ENCODE peak calls at places on chromosome 14, in nine cellular contexts. Z is effector memory CD4-positive, alpha-beta T cell; U is NCI-H1105 treated with DMSO at 0.1 percent for 48 hours; K is EH; Q is K562; X is GM12865; P is non-pigmented ciliary epithelial cell; C is NCI-H1092 treated with DMSO at 0.1 percent for 48 hours; R is cerebellum. B is an unnamed sample.

GRCh38 chr14:36952702-36953101 is 219.7 kb downstream of the SLC25A21 start:
- DNase-seq in C (no peak), X (no peak), U (no peak), K (peak; percentile 92), Q (no peak), R (no peak), P (peak; percentile 82), Z (no peak), B (no peak)

GRCh38 chr14:69858801-69859200 is 20.4 kb upstream of the SMOC1 start:
- DNase-seq in U (no peak), C (no peak), X (no peak), Z (no peak), P (no peak), K (no peak), Q (no peak), R (no peak), B (no peak)

GRCh38 chr14:32217301-32217700 is 14.2 kb upstream of the RNU6-8 start:
- DNase-seq in R (no peak), Z (no peak), X (peak; percentile 46), K (no peak), Q (no peak), U (peak; percentile 90), P (no peak), C (peak; percentile 80), B (no peak)

GRCh38 chr14:90795744-90796143 is 20.5 kb downstream of the TTC7B start:
- DNase-seq in Q (no peak), R (no peak), X (no peak), P (peak; percentile 71), Z (no peak), C (no peak), U (no peak), K (peak; percentile 87), B (no peak)

GRCh38 chr14:76304536-76305473 is 71.1 kb upstream of the ESRRB start:
- DNase-seq in C (no peak), Z (no peak), R (no peak), X (no peak), P (no peak), U (no peak), K (no peak), Q (no peak), B (no peak)

GRCh38 chr14:34324363-34324795 is 137.7 kb downstream of the SPTSSA start:
- DNase-seq in X (peak; percentile 53), C (peak; percentile 63), K (peak; percentile 42), R (no peak), U (peak; percentile 61), P (no peak), Q (peak; percentile 30), Z (no peak), B (peak; percentile 82)

GRCh38 chr14:30295980-30296379 is 263.0 kb upstream of the G2E3 start:
- DNase-seq in P (no peak), Z (no peak), R (no peak), C (no peak), Q (peak; percentile 20), K (no peak), U (peak; percentile 97), X (no peak), B (no peak)

GRCh38 chr14:91869556-91869955 is 2.2 kb upstream of the TC2N start:
- DNase-seq in K (no peak), X (no peak), P (no peak), Q (no peak), C (no peak), U (no peak), R (no peak), Z (no peak), B (no peak)

GRCh38 chr14:105818712-105819005 is 292.3 kb downstream of the TMEM121 start:
- DNase-seq in K (no peak), Q (no peak), R (no peak), Z (no peak), P (no peak), X (no peak), U (no peak), C (no peak), B (no peak)